ENCODE peak calls at places on chromosomes 16 and 17, in nine cellular contexts. F is HS-27A; T is naive B cell; W is EL; S is frontal cortex; K is stimulated activated CD8-positive, alpha-beta memory T cell treated with anti-CD3 and anti-CD28 coated beads, Interleukin-15, amount 100 ng/mL, for 24 hours; B is amygdala; E is renal cortical epithelial cell; J is HT-29. O is an unnamed sample.

GRCh38 chr17:28371245-28372202 is at the start of gene SARM1:
- DNase-seq in B (peak; percentile 73), S (peak; percentile 88), T (peak; percentile 78), F (peak; percentile 56), K (peak; percentile 60), W (peak; percentile 96), E (no peak), J (no peak), O (peak; percentile 88)

GRCh38 chr17:14320734-14321475 is 20.0 kb downstream of the HS3ST3B1 start:
- DNase-seq in B (no peak), T (no peak), F (no peak), K (no peak), S (no peak), E (no peak), J (no peak), W (no peak), O (no peak)

GRCh38 chr16:12468552-12468951 is 335.1 kb downstream of the CPPED1 start:
- DNase-seq in K (no peak), S (no peak), F (no peak), J (no peak), E (no peak), T (no peak), B (no peak), W (no peak), O (no peak)

GRCh38 chr17:80112471-80113032 is 11.2 kb downstream of the GAA start:
- DNase-seq in K (no peak), S (no peak), W (no peak), B (no peak), E (no peak), T (no peak), F (no peak), J (no peak), O (no peak)

GRCh38 chr17:39928868-39929651 is 1.5 kb downstream of the LRRC3C start:
- DNase-seq in E (peak; percentile 89), T (no peak), F (peak; percentile 46), S (no peak), J (no peak), B (no peak), W (peak; percentile 94), K (no peak), O (no peak)

GRCh38 chr16:27721548-27722265 is 171.8 kb downstream of the KATNIP start:
- DNase-seq in W (no peak), F (no peak), B (no peak), T (no peak), J (no peak), S (no peak), E (no peak), K (no peak), O (no peak)

GRCh38 chr17:39224778-39225307 is 902 bp downstream of the STAC2 start:
- DNase-seq in E (no peak), J (no peak), F (no peak), W (no peak), T (no peak), B (no peak), K (no peak), S (no peak), O (no peak)

GRCh38 chr16:51084074-51084928 is 66.8 kb downstream of the SALL1 start:
- DNase-seq in S (no peak), T (no peak), J (no peak), W (peak; percentile 28), F (no peak), K (no peak), B (no peak), E (peak; percentile 80), O (no peak)

GRCh38 chr17:48615963-48616718 is 1.0 kb upstream of the HOXB8 start:
- DNase-seq in J (peak; percentile 72), K (no peak), T (no peak), W (no peak), S (no peak), E (no peak), B (no peak), F (no peak), O (no peak)

GRCh38 chr17:75743625-75744206 is 21.3 kb downstream of the GALK1 start:
- DNase-seq in F (no peak), S (no peak), T (no peak), E (no peak), B (no peak), W (no peak), K (no peak), J (no peak), O (no peak)

GRCh38 chr17:79005063-79005861 is 4.3 kb downstream of the CANT1 start:
- DNase-seq in W (no peak), K (no peak), S (no peak), F (no peak), E (peak; percentile 14), B (no peak), T (no peak), J (peak; percentile 82), O (no peak)

GRCh38 chr16:80577485-80578280 is 36.9 kb downstream of the DYNLRB2 start:
- DNase-seq in K (no peak), T (no peak), B (no peak), S (no peak), J (no peak), W (no peak), E (no peak), F (no peak), O (no peak)

GRCh38 chr16:56102159-56102798 is 89.0 kb upstream of the GNAO1 start:
- DNase-seq in J (no peak), S (peak; percentile 18), B (no peak), K (no peak), T (no peak), E (no peak), W (peak; percentile 22), F (no peak), O (peak; percentile 56)

O was measured in putamen.